ENCODE peak calls at places on chromosomes 3 and 15, in seven cellular contexts. Z, P, H, F, J, R and K are unnamed samples. For H3K4me1, the result is how much of the 10 kb centered on the place peaks cover.

GRCh38 chr3:52036222-52036694 is 20.1 kb downstream of the DUSP7 start:
- DNase-seq in Z (no peak), P (no peak), H (no peak), F (no peak), J (no peak), R (no peak), K (no peak)

GRCh38 chr3:12307136-12307535 is 18.3 kb downstream of the PPARG start:
- DNase-seq in Z (peak), P (no peak), H (no peak), F (no peak), J (no peak), R (peak), K (no peak)

GRCh38 chr3:144629413-144629812 is 657.8 kb downstream of the DIPK2A start:
- DNase-seq in Z (no peak), P (no peak), H (no peak), F (no peak), J (no peak), R (no peak), K (no peak)

GRCh38 chr15:33194237-33194636 is 277 bp downstream of the FMN1 start:
- DNase-seq in Z (no peak), P (peak), H (no peak), F (no peak), J (no peak), R (no peak), K (no peak)

GRCh38 chr3:103410231-103410630 is 975.4 kb downstream of the ZPLD1 start:
- DNase-seq in Z (no peak), P (no peak), H (peak), F (no peak), J (peak), R (no peak), K (peak)

GRCh38 chr15:67109141-67110034 is 44.0 kb downstream of the SMAD3 start:
- DNase-seq in Z (peak), P (no peak), H (peak), F (peak), J (no peak), R (peak), K (no peak)

GRCh38 chr3:32018723-32019564 is 37.4 kb downstream of the ZNF860 start:
- DNase-seq in Z (peak), P (peak), H (peak), F (no peak), J (no peak), R (peak), K (no peak)

GRCh38 chr15:39156636-39157255 is 424.1 kb upstream of the THBS1 start:
- DNase-seq in Z (no peak), P (no peak), H (no peak), F (no peak), J (no peak), R (peak), K (no peak)

GRCh38 chr3:139310474-139310933 is 33.3 kb upstream of the MRPS22 start:
- DNase-seq in Z (peak), P (no peak), H (no peak), F (peak), J (no peak), R (peak), K (no peak)

GRCh38 chr15:30827625-30828303 is 76.0 kb upstream of the FAN1 start:
- DNase-seq in Z (no peak), P (no peak), H (peak), F (no peak), J (no peak), R (peak), K (no peak)

GRCh38 chr3:187321766-187322165 is 30.2 kb upstream of the MASP1 start:
- DNase-seq in Z (no peak), P (no peak), H (no peak), F (no peak), J (no peak), R (no peak), K (no peak)

GRCh38 chr3:187319699-187320302 is 28.3 kb upstream of the MASP1 start:
- DNase-seq in Z (peak), P (peak), H (peak), F (peak), J (peak), R (peak), K (peak)

GRCh38 chr3:187327827-187328226 is 36.3 kb upstream of the MASP1 start:
- DNase-seq in Z (no peak), P (no peak), H (no peak), F (no peak), J (no peak), R (no peak), K (no peak)

GRCh38 chr3:187328691-187329090 is 37.2 kb upstream of the MASP1 start:
- DNase-seq in Z (no peak), P (no peak), H (no peak), F (no peak), J (no peak), R (no peak), K (no peak)

GRCh38 chr3:187325632-187326031 is 34.1 kb upstream of the MASP1 start:
- DNase-seq in Z (no peak), P (no peak), H (no peak), F (no peak), J (no peak), R (no peak), K (no peak)
- H3K18ac ChIP-seq in Z (no peak), P (no peak), H (no peak), F (no peak), J (no peak), R (no peak), K (no peak)

GRCh38 chr15:65771870-65772269 is 20.2 kb downstream of the DENND4A start:
- DNase-seq in Z (no peak), P (no peak), H (no peak), F (no peak), J (no peak), R (no peak), K (no peak)
- H3K4me1 ChIP-seq in Z (under half), P (under half), H (under half), F (under half), J (under half), R (under half), K (under half)

DNA sequence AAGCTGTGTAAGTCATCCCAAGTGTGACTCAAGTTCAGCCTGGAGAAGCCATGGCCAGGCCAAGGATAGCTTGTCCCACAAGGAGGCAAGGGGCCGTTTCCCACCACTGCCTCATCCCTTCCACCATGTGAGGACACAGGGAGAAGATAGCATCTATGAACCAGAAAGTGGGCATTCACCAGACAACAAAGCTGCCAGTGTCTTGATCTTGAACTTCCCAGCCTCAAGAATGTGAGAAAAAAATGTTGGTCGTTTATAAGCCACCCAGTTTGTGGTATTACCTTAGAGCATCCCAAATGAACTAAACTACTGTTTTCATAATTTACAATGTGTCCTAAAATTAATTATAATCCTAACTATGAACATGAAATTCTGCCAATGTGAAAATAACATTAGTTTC is 930.8 kb upstream of the CFAP20DC start:
- DNase-seq in Z (no peak), P (no peak), H (no peak), F (no peak), J (no peak), R (no peak), K (no peak)
- H3K18ac ChIP-seq in Z (no peak), P (no peak), H (no peak), F (no peak), J (no peak), R (no peak), K (no peak)

DNA sequence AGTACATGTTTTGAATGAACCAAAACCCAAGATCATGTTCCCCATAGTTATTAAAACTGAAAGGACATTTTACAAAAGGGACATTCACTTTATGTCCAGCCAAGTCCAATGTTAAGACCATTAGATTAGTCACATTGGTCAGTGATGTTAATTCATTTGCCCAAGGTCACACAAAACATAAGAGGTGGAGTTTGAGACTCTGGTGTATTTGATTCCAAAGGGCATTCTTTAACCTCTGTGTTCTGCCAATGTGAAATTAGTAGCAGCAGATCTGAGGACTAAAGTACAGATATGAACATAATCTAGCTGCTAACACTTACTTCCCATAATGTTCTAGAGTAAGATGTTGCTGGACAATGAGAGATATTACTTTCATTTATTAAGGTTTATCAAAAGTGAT is 425.6 kb downstream of the TUSC7 start:
- DNase-seq in Z (no peak), P (no peak), H (no peak), F (no peak), J (no peak), R (no peak), K (no peak)
- H3K4me1 ChIP-seq in Z (under half), P (under half), H (under half), F (under half), J (under half), R (under half), K (under half)

GRCh38 chr15:52154896-52155865 is 36.0 kb downstream of the GNB5 start:
- DNase-seq in Z (no peak), P (no peak), H (no peak), F (no peak), J (no peak), R (no peak), K (no peak)
- H3K18ac ChIP-seq in Z (no peak), P (no peak), H (no peak), F (no peak), J (no peak), R (no peak), K (no peak)

GRCh38 chr3:134333522-134334181 is 40.6 kb downstream of the AMOTL2 start:
- DNase-seq in Z (peak), P (peak), H (peak), F (peak), J (no peak), R (peak), K (peak)

GRCh38 chr3:134332344-134332743 is 41.9 kb downstream of the AMOTL2 start:
- DNase-seq in Z (no peak), P (no peak), H (no peak), F (no peak), J (no peak), R (no peak), K (peak)

GRCh38 chr3:134330895-134331810 is 43.1 kb downstream of the AMOTL2 start:
- DNase-seq in Z (peak), P (no peak), H (peak), F (peak), J (no peak), R (peak), K (no peak)

GRCh38 chr3:134334231-134334900 is 39.9 kb downstream of the AMOTL2 start:
- DNase-seq in Z (peak), P (no peak), H (peak), F (no peak), J (no peak), R (peak), K (peak)

DNA sequence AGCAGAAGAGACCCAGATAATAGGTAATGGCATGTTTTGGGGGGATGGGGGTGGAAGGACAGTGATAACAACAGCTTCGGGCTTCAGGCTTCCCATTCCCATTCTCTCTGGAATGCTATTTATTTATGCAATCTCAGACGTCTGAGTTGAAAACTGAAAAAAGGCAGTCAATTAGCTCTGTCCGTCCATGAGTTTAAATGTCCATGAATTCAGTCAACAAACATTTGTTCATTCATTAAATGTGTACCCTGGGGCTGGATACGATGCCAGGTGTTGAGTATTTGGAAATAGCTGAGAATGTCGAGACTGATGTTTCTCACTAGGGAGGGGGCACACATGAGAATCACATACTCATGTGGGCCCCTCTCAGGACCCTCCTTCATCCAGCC is 42.4 kb downstream of the AMOTL2 start:
- DNase-seq in Z (no peak), P (no peak), H (no peak), F (peak), J (no peak), R (no peak), K (no peak)
- H3K4me1 ChIP-seq in Z (half or more), P (under half), H (under half), F (half or more), J (under half), R (half or more), K (under half)

GRCh38 chr3:141236351-141236750 is 4.7 kb downstream of the PXYLP1 start:
- DNase-seq in Z (no peak), P (no peak), H (no peak), F (no peak), J (no peak), R (no peak), K (no peak)
- H3K18ac ChIP-seq in Z (no peak), P (no peak), H (no peak), F (no peak), J (no peak), R (no peak), K (no peak)

DNA sequence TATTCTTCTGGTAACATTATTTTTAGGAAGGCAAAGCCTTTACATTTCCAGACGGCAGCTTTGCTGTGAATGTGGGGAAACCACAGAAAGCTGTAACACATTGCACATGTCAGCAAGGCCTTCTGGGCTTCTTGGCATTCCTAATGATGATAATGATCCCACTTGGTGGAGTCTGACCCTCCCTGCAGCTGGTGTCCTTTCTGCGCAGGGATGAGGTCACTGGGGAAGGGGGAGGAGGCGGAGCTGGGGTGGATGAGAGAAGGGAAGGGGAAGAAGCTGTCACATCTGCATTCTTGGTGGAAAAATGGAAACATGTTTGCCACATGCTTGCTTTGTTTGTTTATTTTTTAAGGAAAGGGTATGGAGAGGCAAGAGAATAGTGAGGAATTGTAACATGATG is 68.6 kb downstream of the FILIP1L start:
- DNase-seq in Z (peak), P (no peak), H (peak), F (peak), J (peak), R (peak), K (no peak)
- H3K4me1 ChIP-seq in Z (under half), P (under half), H (under half), F (under half), J (under half), R (under half), K (under half)

GRCh38 chr3:46928297-46928696 is 48.2 kb downstream of the CCDC12 start:
- DNase-seq in Z (no peak), P (no peak), H (no peak), F (no peak), J (no peak), R (no peak), K (no peak)

GRCh38 chr3:46926039-46926438 is 48.5 kb downstream of the PTH1R start:
- DNase-seq in Z (peak), P (no peak), H (no peak), F (no peak), J (no peak), R (peak), K (no peak)

GRCh38 chr3:46927718-46928073 is 48.8 kb downstream of the CCDC12 start:
- DNase-seq in Z (no peak), P (no peak), H (no peak), F (no peak), J (no peak), R (no peak), K (no peak)

GRCh38 chr3:46926447-46926846 is 48.9 kb downstream of the PTH1R start:
- DNase-seq in Z (no peak), P (no peak), H (no peak), F (no peak), J (no peak), R (no peak), K (no peak)

GRCh38 chr3:46926871-46927717 is 49.5 kb downstream of the CCDC12 start:
- DNase-seq in Z (no peak), P (no peak), H (no peak), F (no peak), J (no peak), R (no peak), K (no peak)
- H3K18ac ChIP-seq in Z (no peak), P (no peak), H (no peak), F (no peak), J (no peak), R (peak), K (no peak)

DNA sequence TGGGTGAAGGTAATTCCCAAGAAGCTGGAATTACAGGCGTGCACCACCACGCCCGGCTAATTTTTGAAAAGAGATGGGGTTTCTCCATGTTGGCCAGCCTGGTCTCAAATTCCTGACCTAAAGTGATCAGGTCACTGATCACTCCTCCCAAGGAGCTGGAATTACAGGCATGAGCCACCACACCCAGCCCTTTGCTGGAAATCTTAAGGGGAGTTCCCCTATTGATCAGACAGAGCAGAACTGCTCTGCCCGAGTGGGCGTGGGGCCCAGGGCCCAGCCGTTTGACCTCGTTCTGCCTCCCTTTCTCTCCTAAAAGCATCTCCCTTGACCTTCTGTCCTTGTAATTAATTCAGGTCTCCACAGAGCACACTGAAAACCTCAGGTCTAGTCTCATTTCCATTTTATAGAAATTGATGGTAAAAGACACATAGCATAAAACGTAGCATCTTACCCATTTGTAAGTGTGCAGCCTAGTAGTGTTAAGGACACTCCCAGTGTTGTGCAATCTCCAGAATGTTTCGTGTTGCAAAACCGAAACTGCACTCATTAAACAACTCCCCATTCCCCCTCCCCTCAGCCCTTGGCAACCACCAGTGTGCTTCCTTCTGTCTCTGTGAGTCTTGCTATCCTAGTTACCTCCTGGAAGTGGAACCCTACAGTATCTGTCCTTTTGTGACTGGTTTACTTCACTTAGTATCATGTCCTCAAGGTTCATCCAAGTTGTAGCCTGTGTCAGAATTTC is 89.3 kb downstream of the SLCO3A1 start:
- DNase-seq in Z (peak), P (no peak), H (no peak), F (peak), J (no peak), R (peak), K (no peak)
- H3K4me1 ChIP-seq in Z (under half), P (under half), H (under half), F (under half), J (under half), R (under half), K (under half)